ENCODE peak calls at places on chromosome 12, in eight cellular contexts. J, H, C, B, E, U, D and P are unnamed samples.

GRCh38 chr12:53100466-53101151 is 2.7 kb upstream of the SOAT2 start:
- DNase-seq in B (no peak), C (no peak), U (no peak), D (no peak), J (no peak), H (no peak), E (no peak), P (no peak)

GRCh38 chr12:124386059-124386458 is 91.2 kb downstream of the RFLNA start:
- DNase-seq in D (peak; percentile 42), C (no peak), H (no peak), E (no peak), U (no peak), B (peak; percentile 76), J (peak; percentile 49), P (no peak)

GRCh38 chr12:124855275-124855957 is 8.2 kb downstream of the SCARB1 start:
- DNase-seq in H (no peak), U (no peak), D (no peak), C (no peak), J (no peak), E (no peak), B (no peak), P (no peak)

GRCh38 chr12:6843118-6843902 is 2.6 kb downstream of the GNB3 start:
- DNase-seq in D (no peak), B (no peak), C (no peak), E (no peak), U (no peak), J (no peak), H (peak; percentile 37), P (no peak)

GRCh38 chr12:26293612-26294011 is 98.2 kb downstream of the SSPN start:
- DNase-seq in C (no peak), D (peak; percentile 62), U (no peak), J (peak; percentile 73), H (no peak), E (peak; percentile 34), B (no peak), P (no peak)

GRCh38 chr12:85179680-85180300 is 100.2 kb upstream of the ALX1 start:
- DNase-seq in J (peak; percentile 62), C (no peak), U (peak; percentile 0), D (peak; percentile 57), E (peak; percentile 47), B (no peak), H (no peak), P (no peak)

GRCh38 chr12:12032771-12033588 is 37.8 kb upstream of the BCL2L14 start:
- DNase-seq in U (peak; percentile 87), D (peak; percentile 74), C (peak; percentile 44), J (peak; percentile 80), E (peak; percentile 82), B (peak; percentile 72), H (peak; percentile 81), P (peak; percentile 73)

GRCh38 chr12:89236237-89236636 is 116.1 kb downstream of the DUSP6 start:
- DNase-seq in E (peak; percentile 88), H (no peak), U (peak; percentile 86), B (no peak), J (peak; percentile 69), C (no peak), D (peak; percentile 67), P (no peak)

GRCh38 chr12:111298583-111299436 is 70.1 kb downstream of the PHETA1 start:
- DNase-seq in J (peak; percentile 27), B (peak; percentile 28), D (peak; percentile 15), U (peak; percentile 31), H (peak; percentile 87), E (peak; percentile 20), C (no peak), P (peak; percentile 81)

GRCh38 chr12:76446090-76446489 is 97.9 kb upstream of the BBS10 start:
- DNase-seq in J (no peak), D (no peak), B (no peak), H (no peak), C (no peak), U (no peak), E (no peak), P (no peak)

GRCh38 chr12:56017181-56017580 is 3.7 kb upstream of the IKZF4 start:
- DNase-seq in H (no peak), C (no peak), D (no peak), J (no peak), E (no peak), B (no peak), U (no peak), P (no peak)

GRCh38 chr12:56021882-56022497 is 1.1 kb downstream of the IKZF4 start:
- DNase-seq in H (no peak), B (no peak), D (no peak), E (no peak), C (no peak), J (no peak), U (no peak), P (no peak)

DNA sequence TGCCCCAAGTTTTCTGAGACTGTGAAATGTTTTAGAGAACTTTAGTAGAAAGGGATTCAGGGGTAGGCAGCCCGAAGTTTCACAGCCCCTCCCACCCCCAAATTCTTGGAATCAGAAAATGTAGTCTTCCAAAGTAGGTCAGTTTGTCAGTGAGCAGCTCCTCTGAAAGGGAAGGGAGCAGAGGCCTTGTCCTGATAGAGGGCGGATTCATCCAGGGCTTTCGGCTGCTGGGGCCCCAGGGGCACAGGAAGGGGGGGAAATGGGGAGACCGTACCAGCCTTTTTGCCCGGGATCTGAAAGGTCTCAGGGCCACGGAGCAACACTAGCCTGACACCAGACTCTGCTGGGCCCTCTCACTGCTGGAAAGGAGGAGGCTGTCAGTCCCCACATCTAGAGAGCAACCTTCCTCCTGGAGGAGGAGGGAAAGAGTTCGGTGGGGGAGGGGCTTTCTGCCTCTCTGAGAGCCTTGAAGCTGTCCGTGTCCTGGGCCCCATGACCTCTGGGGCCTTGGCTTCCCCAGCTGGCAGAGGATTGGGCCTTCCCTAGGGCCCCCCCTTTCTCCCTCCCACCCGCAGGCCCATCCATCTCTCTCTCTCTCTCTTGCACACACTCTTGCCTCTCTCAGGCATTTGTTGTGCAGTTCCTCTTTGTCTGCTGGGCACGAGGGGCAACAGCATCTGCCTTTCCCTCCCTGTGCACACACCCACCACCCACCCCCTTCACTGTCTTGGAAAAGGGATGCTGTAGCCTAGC is at the start of gene IKZF4:
- DNase-seq in J (peak; percentile 36), C (no peak), B (no peak), H (peak; percentile 80), D (no peak), E (no peak), U (peak; percentile 48), P (peak; percentile 55)
- H3K4me3 ChIP-seq in J (peak within 1 kb of the TSS; percentile 31), C (peak within 1 kb of the TSS; percentile 17), B (peak within 1 kb of the TSS; percentile 47), H (peak within 1 kb of the TSS; percentile 47), D (peak within 1 kb of the TSS; percentile 37), E (no peak within 1 kb of the TSS), U (peak within 1 kb of the TSS; percentile 26), P (peak within 1 kb of the TSS; percentile 56)

GRCh38 chr12:69583203-69583602 is 2.1 kb upstream of the CCT2 start:
- DNase-seq in U (no peak), B (no peak), C (no peak), D (no peak), J (no peak), H (peak; percentile 55), E (peak; percentile 33), P (no peak)

GRCh38 chr12:69588527-69588926 is 3.3 kb downstream of the CCT2 start:
- DNase-seq in H (no peak), C (no peak), D (no peak), J (no peak), U (no peak), B (no peak), E (no peak), P (no peak)

GRCh38 chr12:69589082-69589481 is 3.8 kb downstream of the CCT2 start:
- DNase-seq in C (no peak), B (no peak), J (no peak), E (no peak), H (no peak), U (no peak), D (no peak), P (no peak)

GRCh38 chr12:69580074-69580473 is 5.2 kb upstream of the CCT2 start:
- DNase-seq in J (no peak), B (no peak), E (no peak), C (no peak), H (no peak), U (no peak), D (no peak), P (no peak)

GRCh38 chr12:69585189-69586062 is at the start of gene CCT2:
- DNase-seq in B (peak; percentile 98), E (peak; percentile 88), D (peak; percentile 84), J (peak; percentile 92), U (peak; percentile 94), H (peak; percentile 99), C (peak; percentile 92), P (peak; percentile 97)
- TF ChIP-seq CTCF in B (peak; percentile 47), E (peak; percentile 44), D (peak; percentile 16), J (peak; percentile 39), U (peak; percentile 45), H (peak; percentile 51), C (peak; percentile 22), P (peak; percentile 28)

GRCh38 chr12:63816031-63816430 is 28.5 kb upstream of the SRGAP1 start:
- DNase-seq in H (no peak), D (no peak), C (no peak), U (no peak), E (no peak), B (no peak), J (no peak), P (no peak)

GRCh38 chr12:63823040-63823439 is 21.5 kb upstream of the SRGAP1 start:
- DNase-seq in U (no peak), B (no peak), D (no peak), H (no peak), J (no peak), C (no peak), E (no peak), P (no peak)

GRCh38 chr12:63821781-63822251 is 22.7 kb upstream of the SRGAP1 start:
- DNase-seq in H (no peak), C (no peak), J (peak; percentile 23), B (peak; percentile 18), D (no peak), U (peak; percentile 47), E (no peak), P (no peak)

GRCh38 chr12:63822352-63822751 is 22.1 kb upstream of the SRGAP1 start:
- DNase-seq in B (no peak), J (peak; percentile 61), E (peak; percentile 75), U (peak; percentile 82), D (peak; percentile 48), C (no peak), H (no peak), P (no peak)

GRCh38 chr12:63820427-63820826 is 24.1 kb upstream of the SRGAP1 start:
- DNase-seq in U (no peak), E (no peak), D (no peak), J (no peak), B (no peak), H (no peak), C (no peak), P (no peak)
- H3K27me3 ChIP-seq in U (no peaks in the 10 kb centered on the region), E (no peaks in the 10 kb centered on the region), D (peaks cover 2% of the 10 kb centered on the region), J (no peaks in the 10 kb centered on the region), B (peaks cover 28% of the 10 kb centered on the region), H (no peaks in the 10 kb centered on the region), C (peaks cover 5% of the 10 kb centered on the region), P (no peaks in the 10 kb centered on the region)

DNA sequence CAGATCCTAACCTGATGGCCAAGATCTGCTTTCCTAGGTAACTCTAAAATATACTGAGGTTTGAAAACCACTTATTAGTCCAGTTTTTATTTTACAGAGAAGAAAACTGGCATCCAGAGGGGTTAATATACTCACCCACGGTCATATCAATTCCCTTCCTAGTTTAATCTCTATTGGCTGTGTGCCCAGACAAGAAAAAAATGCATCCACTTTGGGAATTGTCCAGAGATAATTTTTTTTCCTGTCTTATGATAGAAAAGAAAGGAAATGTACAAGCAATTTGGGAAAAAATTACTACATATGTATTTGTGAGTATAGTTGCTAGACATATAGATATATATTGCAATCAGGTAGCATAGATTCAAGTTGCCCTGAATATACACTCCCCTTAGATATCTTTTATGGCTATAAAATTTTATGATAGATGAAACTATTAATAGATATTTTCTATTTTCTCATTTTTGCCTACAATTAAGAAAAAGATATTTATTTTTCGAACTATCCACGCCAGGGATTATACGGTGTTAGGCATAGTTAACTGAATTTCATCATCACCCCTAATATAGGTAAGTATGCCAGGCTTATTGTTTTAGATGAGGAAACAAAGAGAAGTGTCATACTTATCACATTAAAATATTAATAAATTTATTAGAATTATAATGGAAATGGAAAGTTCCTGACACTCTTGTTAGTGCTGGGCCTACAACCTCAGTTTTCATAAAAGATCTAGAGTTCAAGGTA is 100.5 kb upstream of the SLC38A2 start:
- DNase-seq in C (no peak), B (no peak), E (peak; percentile 53), J (peak; percentile 75), D (peak; percentile 66), U (peak; percentile 76), H (no peak), P (peak; percentile 47)
- H3K4me3 ChIP-seq in C (no peak overlapping the region), B (peak overlapping the region; percentile 7), E (no peak overlapping the region), J (no peak overlapping the region), D (no peak overlapping the region), U (no peak overlapping the region), H (no peak overlapping the region), P (peak overlapping the region; percentile 30)